ENCODE peak calls at places on chromosomes 6 and 20, in six cellular contexts. X is activated naive CD8-positive, alpha-beta T cell treated with anti-CD3 and anti-CD28 coated beads, Interleukin-2, amount 50 U/mL, for 24 hours; P is heart right ventricle; O is AML-193; S is upper lobe of right lung; B is LoVo. R is an unnamed sample.

GRCh38 chr20:36885355-36885754 is 9.4 kb downstream of the TLDC2 start:
- DNase-seq in X (no peak), P (no peak), O (no peak), S (no peak), B (no peak), R (no peak)

GRCh38 chr20:5127204-5127858 is 523 bp downstream of the CDS2 start:
- DNase-seq in X (peak), P (peak), O (no peak), S (peak), B (peak), R (peak)

GRCh38 chr20:62704341-62704948 is 4.2 kb upstream of the NTSR1 start:
- DNase-seq in X (no peak), P (peak), O (no peak), S (peak), B (peak), R (no peak)

GRCh38 chr6:27752038-27752885 is 159.9 kb downstream of the OR2B2 start:
- DNase-seq in X (peak), P (peak), O (peak), S (peak), B (peak), R (peak)

GRCh38 chr6:61217714-61218113 is 1068.3 kb downstream of the KHDRBS2 start:
- DNase-seq in X (no peak), P (no peak), O (no peak), S (no peak), B (no peak), R (no peak)

GRCh38 chr6:4113623-4114022 is 21.8 kb downstream of the ECI2 start:
- DNase-seq in X (no peak), P (no peak), O (no peak), S (no peak), B (no peak), R (no peak)

GRCh38 chr20:47748851-47749250 is 36.4 kb downstream of the SULF2 start:
- DNase-seq in X (no peak), P (no peak), O (peak), S (no peak), B (no peak), R (peak)

GRCh38 chr6:160733045-160733646 is 31.1 kb downstream of the PLG start:
- DNase-seq in X (peak), P (no peak), O (peak), S (no peak), B (peak), R (no peak)

GRCh38 chr6:15096894-15097837 is 148.7 kb upstream of the JARID2 start:
- DNase-seq in X (no peak), P (no peak), O (no peak), S (no peak), B (no peak), R (no peak)

GRCh38 chr6:93124226-93124625 is 295.1 kb downstream of the EPHA7 start:
- DNase-seq in X (no peak), P (no peak), O (no peak), S (no peak), B (no peak), R (no peak)

GRCh38 chr20:18165553-18165952 is 27.9 kb downstream of the KAT14 start:
- DNase-seq in X (no peak), P (no peak), O (no peak), S (no peak), B (no peak), R (no peak)

R was measured in GDM1.